ENCODE peak calls at places on chromosomes 13 and 19, in eight cellular contexts. One of them, this sample, is unnamed.
A peak's percentile ranks its signal among the peaks of the same experiment; 100 is the strongest.

GRCh38 chr19:13610042-13610691 is 103.9 kb upstream of the CACNA1A start:
- DNase-seq in Peyer's patch: peak; percentile 53
- DNase-seq in CD8-positive, alpha-beta T cell: no peak
- DNase-seq in PC-3: peak; percentile 26
- DNase-seq in ovary: no peak
- DNase-seq in brain microvascular endothelial cell: no peak
- DNase-seq in HFF-Myc: no peak
- DNase-seq in AG04449: no peak
- DNase-seq in this sample: no peak

GRCh38 chr19:55316646-55317045 is 8.5 kb downstream of the TMEM150B start:
- DNase-seq in PC-3: no peak
- DNase-seq in brain microvascular endothelial cell: no peak
- DNase-seq in Peyer's patch: no peak
- DNase-seq in ovary: no peak
- DNase-seq in CD8-positive, alpha-beta T cell: no peak
- DNase-seq in AG04449: no peak
- DNase-seq in HFF-Myc: no peak
- DNase-seq in this sample: no peak

GRCh38 chr13:98265669-98266551 is 88.8 kb upstream of the RNF113B start:
- DNase-seq in ovary: no peak
- DNase-seq in brain microvascular endothelial cell: no peak
- DNase-seq in AG04449: no peak
- DNase-seq in CD8-positive, alpha-beta T cell: no peak
- DNase-seq in Peyer's patch: no peak
- DNase-seq in HFF-Myc: no peak
- DNase-seq in PC-3: no peak
- DNase-seq in this sample: peak; percentile 76

GRCh38 chr19:38213911-38214625 is 10.0 kb downstream of the DPF1 start:
- DNase-seq in HFF-Myc: peak; percentile 21
- DNase-seq in ovary: no peak
- DNase-seq in AG04449: no peak
- DNase-seq in CD8-positive, alpha-beta T cell: peak; percentile 39
- DNase-seq in PC-3: peak; percentile 18
- DNase-seq in brain microvascular endothelial cell: peak; percentile 69
- DNase-seq in Peyer's patch: no peak
- DNase-seq in this sample: peak; percentile 93

GRCh38 chr13:101919541-101920306 is 467.2 kb downstream of the ITGBL1 start:
- DNase-seq in HFF-Myc: no peak
- DNase-seq in AG04449: no peak
- DNase-seq in CD8-positive, alpha-beta T cell: no peak
- DNase-seq in Peyer's patch: no peak
- DNase-seq in PC-3: no peak
- DNase-seq in ovary: no peak
- DNase-seq in brain microvascular endothelial cell: peak; percentile 40
- DNase-seq in this sample: peak; percentile 60

GRCh38 chr19:11982526-11982925 is 17.7 kb downstream of the ZNF763 start:
- DNase-seq in brain microvascular endothelial cell: peak; percentile 4
- DNase-seq in PC-3: peak; percentile 61
- DNase-seq in ovary: no peak
- DNase-seq in Peyer's patch: no peak
- DNase-seq in AG04449: no peak
- DNase-seq in HFF-Myc: no peak
- DNase-seq in CD8-positive, alpha-beta T cell: no peak
- DNase-seq in this sample: no peak

GRCh38 chr19:4988770-4989251 is 19.9 kb downstream of the KDM4B start:
- DNase-seq in ovary: peak; percentile 74
- DNase-seq in AG04449: no peak
- DNase-seq in Peyer's patch: no peak
- DNase-seq in brain microvascular endothelial cell: peak; percentile 66
- DNase-seq in PC-3: no peak
- DNase-seq in HFF-Myc: no peak
- DNase-seq in CD8-positive, alpha-beta T cell: no peak
- DNase-seq in this sample: peak; percentile 83

GRCh38 chr13:41564046-41564445 is 106.7 kb downstream of the RGCC start:
- DNase-seq in CD8-positive, alpha-beta T cell: no peak
- DNase-seq in brain microvascular endothelial cell: no peak
- DNase-seq in Peyer's patch: no peak
- DNase-seq in ovary: no peak
- DNase-seq in PC-3: no peak
- DNase-seq in AG04449: no peak
- DNase-seq in HFF-Myc: no peak
- DNase-seq in this sample: no peak

GRCh38 chr19:1624458-1624857 is 19.2 kb upstream of the UQCR11 start:
- DNase-seq in PC-3: peak; percentile 35
- DNase-seq in CD8-positive, alpha-beta T cell: peak; percentile 22
- DNase-seq in brain microvascular endothelial cell: peak; percentile 25
- DNase-seq in AG04449: no peak
- DNase-seq in HFF-Myc: no peak
- DNase-seq in Peyer's patch: no peak
- DNase-seq in ovary: peak; percentile 60
- DNase-seq in this sample: peak; percentile 52

GRCh38 chr13:70333752-70334151 is 225.5 kb upstream of the KLHL1 start:
- DNase-seq in AG04449: no peak
- DNase-seq in Peyer's patch: no peak
- DNase-seq in ovary: no peak
- DNase-seq in CD8-positive, alpha-beta T cell: no peak
- DNase-seq in brain microvascular endothelial cell: no peak
- DNase-seq in PC-3: no peak
- DNase-seq in HFF-Myc: no peak
- DNase-seq in this sample: no peak
- TF ChIP-seq CTCF in AG04449: no peak
- TF ChIP-seq CTCF in Peyer's patch: no peak
- TF ChIP-seq CTCF in ovary: no peak
- TF ChIP-seq CTCF in CD8-positive, alpha-beta T cell: no peak
- TF ChIP-seq CTCF in brain microvascular endothelial cell: no peak
- TF ChIP-seq CTCF in PC-3: no peak
- TF ChIP-seq CTCF in HFF-Myc: no peak
- TF ChIP-seq CTCF in this sample: no peak

DNA sequence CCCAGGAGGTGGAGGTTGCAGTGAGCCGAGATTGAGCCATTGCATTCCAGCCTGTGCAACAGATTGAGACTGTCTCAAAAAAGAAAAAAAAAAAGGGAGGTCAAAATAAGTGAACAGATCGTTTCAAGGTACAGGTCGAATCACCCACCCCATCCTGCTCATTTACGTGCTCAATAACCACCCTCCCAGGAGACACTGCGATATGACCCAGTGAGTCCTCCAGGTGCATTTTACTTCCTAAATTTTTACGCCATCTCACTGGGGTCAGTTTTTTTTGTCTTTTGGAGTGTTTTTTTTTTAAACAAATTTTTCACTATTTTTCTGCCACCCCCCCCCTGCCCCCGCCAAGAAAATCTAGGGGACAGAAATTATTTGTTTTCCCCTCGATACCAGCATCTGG is 68.1 kb downstream of the ZNF486 start:
- DNase-seq in PC-3: no peak
- DNase-seq in HFF-Myc: no peak
- DNase-seq in brain microvascular endothelial cell: no peak
- DNase-seq in CD8-positive, alpha-beta T cell: no peak
- DNase-seq in AG04449: no peak
- DNase-seq in ovary: no peak
- DNase-seq in Peyer's patch: no peak
- DNase-seq in this sample: no peak
- H3K4me3 ChIP-seq in PC-3: no peak overlapping the region
- H3K4me3 ChIP-seq in HFF-Myc: no peak overlapping the region
- H3K4me3 ChIP-seq in brain microvascular endothelial cell: no peak overlapping the region
- H3K4me3 ChIP-seq in CD8-positive, alpha-beta T cell: no peak overlapping the region
- H3K4me3 ChIP-seq in AG04449: no peak overlapping the region
- H3K4me3 ChIP-seq in ovary: no peak overlapping the region
- H3K4me3 ChIP-seq in Peyer's patch: no peak overlapping the region
- H3K4me3 ChIP-seq in this sample: no peak overlapping the region

GRCh38 chr13:27404680-27405079 is 19.7 kb upstream of the GTF3A start:
- DNase-seq in CD8-positive, alpha-beta T cell: no peak
- DNase-seq in AG04449: no peak
- DNase-seq in Peyer's patch: peak; percentile 85
- DNase-seq in ovary: no peak
- DNase-seq in brain microvascular endothelial cell: no peak
- DNase-seq in HFF-Myc: no peak
- DNase-seq in PC-3: no peak
- DNase-seq in this sample: no peak

GRCh38 chr13:27403727-27404385 is 20.6 kb upstream of the GTF3A start:
- DNase-seq in PC-3: no peak
- DNase-seq in Peyer's patch: no peak
- DNase-seq in CD8-positive, alpha-beta T cell: no peak
- DNase-seq in HFF-Myc: no peak
- DNase-seq in brain microvascular endothelial cell: no peak
- DNase-seq in ovary: no peak
- DNase-seq in AG04449: no peak
- DNase-seq in this sample: no peak

GRCh38 chr13:27408074-27408473 is 16.3 kb upstream of the GTF3A start:
- DNase-seq in brain microvascular endothelial cell: no peak
- DNase-seq in ovary: no peak
- DNase-seq in HFF-Myc: no peak
- DNase-seq in PC-3: no peak
- DNase-seq in CD8-positive, alpha-beta T cell: no peak
- DNase-seq in Peyer's patch: no peak
- DNase-seq in AG04449: no peak
- DNase-seq in this sample: no peak

GRCh38 chr13:27405521-27406134 is 18.8 kb upstream of the GTF3A start:
- DNase-seq in PC-3: peak; percentile 26
- DNase-seq in CD8-positive, alpha-beta T cell: no peak
- DNase-seq in ovary: no peak
- DNase-seq in Peyer's patch: no peak
- DNase-seq in HFF-Myc: no peak
- DNase-seq in AG04449: no peak
- DNase-seq in brain microvascular endothelial cell: no peak
- DNase-seq in this sample: no peak

DNA sequence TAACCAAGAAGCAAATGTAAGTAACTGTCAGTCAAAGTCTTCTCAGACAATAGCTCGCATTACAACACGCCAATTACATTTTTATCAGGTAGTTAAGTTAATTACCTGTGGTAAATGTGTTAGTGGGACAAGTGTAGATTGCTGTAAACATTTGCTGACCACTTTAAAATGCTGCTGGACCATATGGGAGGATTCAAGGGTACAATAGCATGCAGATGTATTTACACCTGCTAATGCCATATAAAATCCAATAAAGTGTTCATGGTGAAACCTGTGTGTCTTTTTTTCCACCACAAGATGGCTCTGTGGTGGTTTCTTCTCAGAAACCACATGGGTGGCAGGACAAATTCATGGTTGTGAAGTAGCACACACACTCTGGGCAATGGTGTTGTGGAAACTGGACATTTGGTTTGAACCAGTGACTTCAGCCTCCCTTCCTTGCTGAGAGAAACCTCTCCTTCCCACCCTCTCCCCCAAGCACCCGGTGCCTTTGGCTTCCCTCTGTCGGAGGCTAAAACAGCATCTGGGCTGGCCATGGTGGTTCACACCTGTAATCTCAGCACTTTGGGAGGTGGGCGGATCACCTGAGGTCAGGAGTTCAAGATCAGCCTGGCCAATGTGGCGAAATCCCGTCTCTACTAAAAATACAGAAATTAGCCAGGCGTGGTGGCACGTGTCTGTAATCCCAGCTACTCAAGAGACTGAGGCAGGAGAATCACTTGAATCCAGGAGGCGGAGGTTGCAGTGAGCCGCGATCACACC is 18.1 kb upstream of the GTF3A start:
- DNase-seq in brain microvascular endothelial cell: peak; percentile 19
- DNase-seq in PC-3: peak; percentile 62
- DNase-seq in ovary: no peak
- DNase-seq in AG04449: no peak
- DNase-seq in HFF-Myc: no peak
- DNase-seq in Peyer's patch: no peak
- DNase-seq in CD8-positive, alpha-beta T cell: no peak
- DNase-seq in this sample: peak; percentile 45
- TF ChIP-seq CTCF in brain microvascular endothelial cell: peak; percentile 66
- TF ChIP-seq CTCF in PC-3: peak; percentile 72
- TF ChIP-seq CTCF in ovary: no peak
- TF ChIP-seq CTCF in AG04449: peak; percentile 39
- TF ChIP-seq CTCF in HFF-Myc: peak; percentile 49
- TF ChIP-seq CTCF in Peyer's patch: peak; percentile 83
- TF ChIP-seq CTCF in CD8-positive, alpha-beta T cell: peak; percentile 54
- TF ChIP-seq CTCF in this sample: peak; percentile 61

DNA sequence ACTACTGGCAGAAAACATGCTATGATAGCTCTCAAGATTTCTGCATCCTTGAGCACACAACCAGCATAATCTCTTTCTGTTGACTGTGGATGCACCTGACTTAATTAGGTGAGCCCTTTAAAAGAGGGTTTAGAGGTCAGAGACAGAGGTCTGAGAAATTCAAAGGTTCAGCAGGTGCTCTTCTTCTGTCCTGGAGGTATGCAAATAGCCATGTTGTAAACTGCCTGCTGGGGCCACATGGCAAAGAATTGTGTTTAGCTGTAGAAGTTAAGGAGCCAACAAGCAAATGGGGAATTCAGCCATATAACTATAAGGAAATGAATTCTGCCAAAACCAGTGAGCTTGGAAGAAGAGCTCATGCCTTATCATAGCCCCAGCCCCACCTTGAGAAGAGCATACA is 11.6 kb upstream of the DCLK1 start:
- DNase-seq in AG04449: no peak
- DNase-seq in ovary: no peak
- DNase-seq in CD8-positive, alpha-beta T cell: no peak
- DNase-seq in Peyer's patch: no peak
- DNase-seq in brain microvascular endothelial cell: no peak
- DNase-seq in HFF-Myc: no peak
- DNase-seq in PC-3: no peak
- DNase-seq in this sample: no peak
- H3K4me3 ChIP-seq in AG04449: no peak overlapping the region
- H3K4me3 ChIP-seq in ovary: no peak overlapping the region
- H3K4me3 ChIP-seq in CD8-positive, alpha-beta T cell: no peak overlapping the region
- H3K4me3 ChIP-seq in Peyer's patch: no peak overlapping the region
- H3K4me3 ChIP-seq in brain microvascular endothelial cell: no peak overlapping the region
- H3K4me3 ChIP-seq in HFF-Myc: no peak overlapping the region
- H3K4me3 ChIP-seq in PC-3: no peak overlapping the region
- H3K4me3 ChIP-seq in this sample: no peak overlapping the region

This sample was measured in astrocyte of the spinal cord.